ENCODE peak calls at places on chromosomes 5 and 9, in four cellular contexts. F, C, N and J are unnamed samples.

GRCh38 chr9:135992486-135993408 is 31.6 kb upstream of the UBAC1 start:
- DNase-seq in F (peak), N (peak), C (peak), J (peak)

GRCh38 chr5:95725937-95726810 is 5.0 kb upstream of the RHOBTB3 start:
- DNase-seq in F (no peak), N (peak), C (peak), J (peak)

GRCh38 chr9:6973762-6974161 is 216.0 kb downstream of the KDM4C start:
- DNase-seq in F (no peak), N (peak), C (no peak), J (peak)

GRCh38 chr5:167208911-167209310 is 1082.5 kb upstream of the WWC1 start:
- DNase-seq in F (no peak), C (no peak), N (no peak), J (peak)

GRCh38 chr5:142289708-142290573 is 34.9 kb downstream of the SPRY4 start:
- DNase-seq in N (no peak), C (no peak), F (no peak), J (no peak)

GRCh38 chr5:133827001-133827400 is 141.4 kb downstream of the C5orf15 start:
- DNase-seq in C (no peak), N (no peak), F (no peak), J (no peak)

GRCh38 chr5:16663848-16664247 is 47.1 kb upstream of the RETREG1 start:
- DNase-seq in F (no peak), N (no peak), C (peak), J (no peak)

GRCh38 chr5:97745817-97746216 is 562.8 kb upstream of the RIOK2 start:
- DNase-seq in F (no peak), C (no peak), N (peak), J (no peak)

GRCh38 chr9:91714020-91714721 is 235.9 kb downstream of the ROR2 start:
- DNase-seq in C (peak), N (peak), F (no peak), J (peak)

GRCh38 chr5:1171340-1171941 is 30.0 kb upstream of the SLC6A19 start:
- DNase-seq in N (no peak), F (no peak), C (peak), J (peak)

GRCh38 chr9:32578976-32579375 is 6.0 kb upstream of the NDUFB6 start:
- DNase-seq in C (no peak), N (no peak), F (no peak), J (no peak)

GRCh38 chr9:34069831-34070230 is 21.1 kb upstream of the UBAP2 start:
- DNase-seq in N (no peak), C (no peak), F (no peak), J (no peak)

GRCh38 chr9:77820293-77820954 is 172.3 kb upstream of the GNA14 start:
- DNase-seq in N (peak), F (no peak), C (peak), J (peak)

GRCh38 chr5:56415356-56415765 is 182.2 kb upstream of the ANKRD55 start:
- DNase-seq in N (peak), F (no peak), C (peak), J (peak)

GRCh38 chr9:2494571-2494970 is 127.0 kb upstream of the VLDLR start:
- DNase-seq in C (peak), N (peak), F (no peak), J (peak)

GRCh38 chr9:95157491-95158151 is 159.9 kb downstream of the FANCC start:
- DNase-seq in F (no peak), C (peak), N (peak), J (peak)

GRCh38 chr9:128702949-128703615 is 779 bp downstream of the PKN3 start:
- DNase-seq in F (peak), C (no peak), N (no peak), J (peak)

GRCh38 chr5:64869419-64869818 is 100.7 kb downstream of the CWC27 start:
- DNase-seq in N (peak), F (no peak), C (peak), J (peak)

GRCh38 chr9:135816179-135816970 is 91.0 kb downstream of the CAMSAP1 start:
- DNase-seq in C (no peak), F (peak), N (peak), J (no peak)

GRCh38 chr9:125844611-125845010 is 97.4 kb downstream of the PBX3 start:
- DNase-seq in F (no peak), C (no peak), N (no peak), J (no peak)

GRCh38 chr5:32223972-32224608 is 50.0 kb upstream of the GOLPH3 start:
- DNase-seq in F (no peak), N (peak), C (peak), J (peak)

GRCh38 chr5:158727771-158728311 is 371.9 kb downstream of the EBF1 start:
- DNase-seq in N (peak), F (no peak), C (peak), J (peak)

DNA sequence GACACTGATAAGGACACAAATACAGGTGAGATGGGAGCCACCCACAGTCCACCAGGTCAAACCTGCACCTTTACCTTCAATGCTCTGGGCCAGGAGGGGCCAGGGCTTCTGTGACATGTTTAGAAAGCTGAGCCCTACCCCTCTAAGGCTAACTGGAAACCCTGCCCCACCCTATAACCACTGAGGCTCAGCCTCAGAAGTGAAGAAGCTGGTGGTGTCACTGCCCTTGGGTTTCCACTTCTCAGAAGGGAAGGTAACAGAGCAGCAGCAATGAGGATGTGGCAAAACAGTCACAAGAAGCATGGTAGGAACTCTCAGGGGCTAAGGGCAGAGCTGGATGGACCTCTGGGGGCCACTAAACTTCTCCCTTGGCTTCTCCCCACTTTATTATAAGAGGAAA is 6.0 kb downstream of the PDGFRB start:
- DNase-seq in F (no peak), C (no peak), N (no peak), J (no peak)
- H3K4me3 ChIP-seq in F (no peak), C (no peak), N (no peak), J (no peak)

DNA sequence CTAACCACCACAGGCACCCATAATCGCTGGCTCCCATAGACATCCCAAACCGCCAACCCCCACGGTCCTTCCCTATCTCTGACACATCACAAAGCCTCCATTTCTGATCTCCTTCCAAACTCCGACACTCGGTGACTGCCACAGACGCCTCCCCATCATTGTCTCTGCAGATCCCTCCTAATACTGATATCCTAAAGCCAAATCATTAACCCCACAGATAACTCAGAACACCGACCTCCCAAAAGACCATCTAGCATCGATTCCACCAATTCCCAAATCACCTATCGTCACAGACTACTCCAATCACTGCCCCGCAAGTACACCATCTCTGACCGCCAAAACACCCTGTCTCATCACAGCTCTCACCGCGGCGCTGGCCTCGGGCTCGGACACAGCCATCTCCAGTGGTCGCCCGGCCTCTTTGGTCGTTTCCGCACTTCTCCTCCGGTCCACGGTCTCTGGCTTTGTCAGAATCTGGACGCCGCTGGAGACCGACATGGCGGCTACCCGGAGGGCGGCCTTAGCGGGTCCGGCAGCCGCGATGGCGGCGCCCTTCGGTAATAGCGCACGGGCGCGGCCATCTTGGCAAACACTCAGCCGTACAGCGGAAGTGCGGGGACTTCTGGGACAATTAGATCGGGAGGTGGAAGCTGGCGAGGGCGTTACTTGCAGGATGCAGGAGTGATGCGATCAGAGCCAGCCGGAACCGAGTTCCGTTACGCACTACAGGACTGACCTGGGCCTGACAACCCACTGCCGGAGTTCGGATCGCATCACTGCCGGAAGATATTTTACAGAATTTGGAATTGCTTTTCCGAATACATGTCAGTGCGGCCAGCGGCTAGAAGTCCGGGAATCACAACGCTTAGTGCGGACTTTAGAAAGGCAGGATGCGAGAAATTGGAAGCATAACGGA is at the start of gene ZFP37:
- DNase-seq in C (peak), N (peak), F (peak), J (peak)
- TF ChIP-seq CTCF in C (no peak), N (no peak), F (no peak), J (no peak)

GRCh38 chr5:40410939-40411635 is 268.6 kb upstream of the PTGER4 start:
- DNase-seq in C (peak), F (no peak), N (peak), J (peak)

GRCh38 chr5:40405985-40406384 is 273.7 kb upstream of the PTGER4 start:
- DNase-seq in C (peak), N (peak), F (no peak), J (no peak)

GRCh38 chr5:40406426-40407211 is 273.1 kb upstream of the PTGER4 start:
- DNase-seq in N (no peak), F (no peak), C (peak), J (no peak)

GRCh38 chr5:40410231-40410861 is 269.4 kb upstream of the PTGER4 start:
- DNase-seq in N (peak), C (peak), F (no peak), J (peak)

GRCh38 chr5:40409600-40409999 is 270.1 kb upstream of the PTGER4 start:
- DNase-seq in C (no peak), N (no peak), F (no peak), J (no peak)
- H3K4me3 ChIP-seq in C (no peak), N (no peak), F (no peak), J (no peak)

DNA sequence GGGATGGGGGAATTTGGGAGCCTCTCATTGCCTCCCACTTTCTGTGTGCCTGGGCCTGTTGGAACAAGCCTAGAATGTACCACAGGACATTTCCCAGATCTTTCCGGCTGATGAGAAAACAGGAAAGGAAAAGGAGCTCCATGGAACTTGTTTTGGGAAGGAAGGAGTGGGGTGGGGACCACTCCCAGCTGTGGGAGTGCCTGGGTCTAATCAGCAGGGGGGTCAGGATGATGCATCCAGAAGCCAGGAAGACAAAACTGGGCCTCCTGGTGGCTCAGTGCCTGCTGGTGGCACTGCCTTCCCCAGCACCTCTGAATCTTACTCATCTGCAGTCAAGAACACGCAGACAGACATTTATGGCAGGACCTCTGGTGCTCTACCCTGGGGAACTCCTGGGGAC is 2.8 kb downstream of the SMIM33 start:
- DNase-seq in C (no peak), F (no peak), N (no peak), J (peak)
- TF ChIP-seq CTCF in C (no peak), F (no peak), N (no peak), J (no peak)

GRCh38 chr5:141051526-141051876 is 327 bp downstream of the PCDHB1 start:
- DNase-seq in C (no peak), F (no peak), N (no peak), J (no peak)

DNA sequence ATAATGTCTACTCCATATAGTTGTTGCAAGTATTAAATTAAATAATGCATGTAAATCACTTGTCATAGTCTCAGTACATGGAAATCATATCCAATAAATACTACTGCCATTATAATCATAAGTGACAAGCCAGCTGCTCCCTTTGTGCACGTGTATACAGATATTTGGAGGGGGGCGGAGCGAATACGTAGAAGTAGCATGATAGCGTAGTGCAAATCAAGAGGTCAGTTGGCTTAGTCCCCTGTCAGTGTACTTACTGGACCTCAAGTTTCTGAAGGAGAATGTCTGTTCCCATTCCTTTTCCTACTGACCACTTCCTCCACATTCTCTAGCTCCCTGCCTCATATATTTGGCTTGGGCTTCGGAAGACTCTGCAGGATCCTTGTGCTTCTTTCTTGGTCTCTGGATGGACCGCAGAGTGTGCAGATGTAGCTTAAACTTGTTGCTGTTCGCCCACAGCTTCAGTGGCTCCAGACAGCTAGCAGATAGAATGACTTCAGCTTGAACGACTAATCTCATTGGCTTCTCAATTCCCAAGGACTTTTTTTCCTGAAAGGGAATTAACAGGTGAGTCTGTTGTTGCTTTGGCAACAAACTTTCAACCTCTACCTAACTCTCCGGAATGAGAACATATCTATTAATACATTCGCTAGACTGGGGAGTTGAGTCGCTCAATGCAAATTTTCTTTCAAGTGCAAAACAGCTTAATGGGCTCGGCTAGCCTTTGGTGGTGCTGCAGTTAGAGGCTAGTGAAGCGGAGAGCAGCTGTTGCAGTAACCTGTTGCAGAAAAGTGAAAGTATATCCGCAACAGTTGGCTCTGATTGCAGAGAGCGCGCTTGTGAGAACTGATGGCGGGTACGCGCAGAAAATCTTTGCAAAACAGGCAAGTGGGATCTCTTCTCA is at the start of gene PCDHB1:
- DNase-seq in C (no peak), N (no peak), F (no peak), J (no peak)
- H3K4me3 ChIP-seq in C (peak), N (no peak), F (peak), J (peak)

DNA sequence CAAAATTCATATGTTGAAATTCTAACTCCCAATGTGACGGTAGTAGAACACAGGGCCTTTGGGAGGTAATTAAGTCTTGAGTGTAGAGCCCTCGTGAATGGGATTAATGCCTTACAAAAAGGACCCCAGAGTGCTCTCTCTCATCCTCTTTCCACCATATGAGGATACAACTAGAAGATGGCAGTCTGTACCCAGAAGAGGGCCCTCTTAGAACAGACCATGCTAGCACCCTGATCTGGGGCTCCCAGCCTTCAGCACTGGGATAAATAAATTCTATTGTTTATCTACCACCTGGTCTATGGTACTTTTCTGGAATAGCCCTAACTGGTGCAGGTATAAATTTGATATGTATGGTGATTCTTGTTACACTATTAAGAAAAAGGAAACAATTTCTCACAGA is 332.3 kb downstream of the BRINP1 start:
- DNase-seq in F (no peak), N (no peak), C (no peak), J (no peak)
- TF ChIP-seq CTCF in F (no peak), N (no peak), C (no peak), J (no peak)